ENCODE peak calls at places on chromosomes 12 and 14, in ten cellular contexts. N, W, X, U, H, G, A, O, Y and C are unnamed samples.

GRCh38 chr12:31966558-31967205 is 7.5 kb downstream of the RESF1 start:
- DNase-seq in N (peak), W (no peak), X (no peak), U (no peak), H (peak), G (no peak), A (no peak), O (no peak), Y (no peak), C (no peak)

GRCh38 chr12:6612247-6612646 is 5.1 kb upstream of the CHD4 start:
- DNase-seq in N (peak), W (no peak), X (no peak), U (no peak), H (peak), G (no peak), A (no peak), O (no peak), Y (no peak), C (no peak)

GRCh38 chr12:126156806-126157574 is 1091.8 kb downstream of the AACS start:
- DNase-seq in N (no peak), W (peak), X (no peak), U (no peak), H (no peak), G (no peak), A (no peak), O (no peak), Y (no peak), C (no peak)

GRCh38 chr14:91228112-91229004 is 16.1 kb downstream of the GPR68 start:
- DNase-seq in N (peak), W (no peak), X (peak), U (no peak), H (peak), G (no peak), A (peak), O (no peak), Y (no peak), C (no peak)

GRCh38 chr12:124682425-124683329 is 115.3 kb upstream of the NCOR2 start:
- DNase-seq in N (no peak), W (no peak), X (no peak), U (no peak), H (no peak), G (no peak), A (no peak), O (no peak), Y (no peak), C (no peak)

GRCh38 chr12:101050631-101051030 is 159.4 kb downstream of the SLC5A8 start:
- DNase-seq in N (no peak), W (no peak), X (no peak), U (no peak), H (no peak), G (no peak), A (no peak), O (no peak), Y (no peak), C (no peak)

GRCh38 chr14:81710232-81710845 is 176.7 kb upstream of the SEL1L start:
- DNase-seq in N (peak), W (peak), X (peak), U (peak), H (no peak), G (no peak), A (peak), O (peak), Y (no peak), C (no peak)

GRCh38 chr12:124543591-124544310 is 23.7 kb downstream of the NCOR2 start:
- DNase-seq in N (no peak), W (no peak), X (peak), U (no peak), H (no peak), G (no peak), A (no peak), O (no peak), Y (no peak), C (no peak)

GRCh38 chr12:119589087-119589486 is 4.5 kb upstream of the TMEM233 start:
- DNase-seq in N (no peak), W (no peak), X (peak), U (no peak), H (no peak), G (no peak), A (peak), O (no peak), Y (no peak), C (no peak)

GRCh38 chr12:108214486-108214885 is 85.4 kb downstream of the WSCD2 start:
- DNase-seq in N (peak), W (peak), X (peak), U (peak), H (no peak), G (no peak), A (peak), O (peak), Y (no peak), C (no peak)

GRCh38 chr14:68937790-68938514 is 41.1 kb downstream of the ACTN1 start:
- DNase-seq in N (peak), W (peak), X (no peak), U (no peak), H (peak), G (no peak), A (no peak), O (no peak), Y (peak), C (no peak)
- TF ChIP-seq CTCF in N (no peak), W (peak), X (peak), U (no peak), H (peak), G (peak), A (peak), O (no peak), Y (peak), C (no peak)

GRCh38 chr14:76352639-76353281 is 23.2 kb upstream of the ESRRB start:
- DNase-seq in N (peak), W (peak), X (peak), U (peak), H (peak), G (no peak), A (peak), O (peak), Y (peak), C (no peak)
- TF ChIP-seq CTCF in N (peak), W (peak), X (peak), U (peak), H (peak), G (peak), A (peak), O (peak), Y (peak), C (peak)

GRCh38 chr14:76564471-76565119 is 188.7 kb downstream of the ESRRB start:
- DNase-seq in N (no peak), W (no peak), X (no peak), U (no peak), H (no peak), G (no peak), A (peak), O (no peak), Y (no peak), C (no peak)
- TF ChIP-seq CTCF in N (no peak), W (no peak), X (no peak), U (no peak), H (no peak), G (no peak), A (no peak), O (no peak), Y (no peak), C (peak)

GRCh38 chr12:55743131-55743921 is 404 bp downstream of the GDF11 start:
- DNase-seq in N (peak), W (peak), X (peak), U (no peak), H (peak), G (no peak), A (peak), O (peak), Y (no peak), C (no peak)
- TF ChIP-seq CTCF in N (no peak), W (no peak), X (peak), U (no peak), H (no peak), G (no peak), A (peak), O (no peak), Y (no peak), C (no peak)

GRCh38 chr12:121888478-121889266 is at the start of gene PSMD9:
- DNase-seq in N (peak), W (peak), X (peak), U (peak), H (peak), G (peak), A (peak), O (peak), Y (peak), C (peak)
- TF ChIP-seq CTCF in N (peak), W (peak), X (peak), U (peak), H (peak), G (peak), A (peak), O (no peak), Y (peak), C (peak)

GRCh38 chr14:102499401-102500189 is 10.0 kb downstream of the ANKRD9 start:
- DNase-seq in N (no peak), W (no peak), X (no peak), U (no peak), H (no peak), G (no peak), A (no peak), O (no peak), Y (no peak), C (no peak)

GRCh38 chr14:102498678-102499265 is 10.8 kb downstream of the ANKRD9 start:
- DNase-seq in N (no peak), W (no peak), X (no peak), U (no peak), H (no peak), G (no peak), A (no peak), O (no peak), Y (no peak), C (no peak)

GRCh38 chr14:102496331-102496691 is 13.3 kb downstream of the ANKRD9 start:
- DNase-seq in N (no peak), W (no peak), X (no peak), U (no peak), H (no peak), G (no peak), A (no peak), O (no peak), Y (no peak), C (no peak)

GRCh38 chr14:102496955-102497744 is 12.4 kb downstream of the ANKRD9 start:
- DNase-seq in N (no peak), W (no peak), X (no peak), U (no peak), H (no peak), G (no peak), A (no peak), O (no peak), Y (no peak), C (no peak)

DNA sequence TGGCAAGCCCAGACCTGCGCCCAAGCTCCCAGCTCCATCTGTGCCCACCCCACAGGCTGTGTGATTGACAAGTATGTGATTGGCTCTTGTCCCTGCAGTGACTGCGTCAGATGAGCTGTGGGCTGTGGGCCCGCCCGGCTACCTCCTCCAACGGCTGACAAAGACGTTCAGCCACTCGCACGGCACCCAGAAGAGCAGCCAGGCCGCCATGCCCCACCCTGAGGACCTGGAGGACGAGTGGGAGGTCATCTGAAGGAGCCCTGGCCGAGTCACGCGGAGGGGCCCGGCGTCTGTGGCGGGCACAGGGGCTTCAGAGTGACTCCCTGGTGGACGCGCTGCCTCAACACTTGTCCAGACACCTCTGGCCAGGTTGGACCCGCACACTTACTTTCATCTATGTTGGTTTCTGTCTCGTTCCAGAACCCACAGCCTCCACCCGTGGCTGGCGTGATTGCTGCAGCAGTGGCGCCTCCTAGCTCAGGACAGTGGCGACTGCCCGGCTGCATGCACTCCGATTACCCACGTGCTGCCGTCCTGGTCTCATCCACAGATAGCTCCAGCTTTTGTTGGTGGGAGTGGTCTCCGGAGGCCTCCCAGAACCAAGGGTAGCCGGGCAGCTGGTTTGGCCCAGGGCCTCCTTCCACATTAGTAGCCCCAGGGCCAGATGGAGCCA is 11.4 kb downstream of the ANKRD9 start:
- DNase-seq in N (no peak), W (no peak), X (no peak), U (no peak), H (no peak), G (no peak), A (no peak), O (no peak), Y (no peak), C (no peak)
- TF ChIP-seq CTCF in N (no peak), W (no peak), X (peak), U (peak), H (no peak), G (no peak), A (no peak), O (no peak), Y (no peak), C (peak)

GRCh38 chr12:89768586-89769482 is 60.2 kb upstream of the ATP2B1 start:
- DNase-seq in N (peak), W (no peak), X (peak), U (no peak), H (no peak), G (peak), A (peak), O (no peak), Y (no peak), C (peak)

GRCh38 chr12:89765959-89766824 is 57.6 kb upstream of the ATP2B1 start:
- DNase-seq in N (no peak), W (no peak), X (no peak), U (no peak), H (no peak), G (no peak), A (no peak), O (no peak), Y (no peak), C (no peak)

GRCh38 chr12:89770391-89770790 is 61.8 kb upstream of the ATP2B1 start:
- DNase-seq in N (no peak), W (no peak), X (no peak), U (no peak), H (no peak), G (no peak), A (no peak), O (no peak), Y (no peak), C (no peak)

GRCh38 chr12:89769483-89769818 is 60.8 kb upstream of the ATP2B1 start:
- DNase-seq in N (no peak), W (no peak), X (no peak), U (no peak), H (no peak), G (no peak), A (no peak), O (no peak), Y (no peak), C (no peak)
- TF ChIP-seq CTCF in N (no peak), W (no peak), X (peak), U (no peak), H (no peak), G (peak), A (no peak), O (peak), Y (no peak), C (no peak)

GRCh38 chr12:68225576-68226476 is at the start of gene IL26:
- DNase-seq in N (no peak), W (no peak), X (peak), U (no peak), H (no peak), G (no peak), A (no peak), O (no peak), Y (no peak), C (no peak)

GRCh38 chr12:68222336-68222735 is 3.3 kb downstream of the IL26 start:
- DNase-seq in N (no peak), W (no peak), X (peak), U (no peak), H (no peak), G (no peak), A (peak), O (peak), Y (no peak), C (no peak)

GRCh38 chr12:68223067-68223747 is 2.4 kb downstream of the IL26 start:
- DNase-seq in N (peak), W (peak), X (peak), U (peak), H (peak), G (peak), A (peak), O (peak), Y (peak), C (peak)

GRCh38 chr12:68224613-68225285 is 861 bp downstream of the IL26 start:
- DNase-seq in N (no peak), W (no peak), X (peak), U (no peak), H (no peak), G (peak), A (peak), O (no peak), Y (no peak), C (no peak)

GRCh38 chr12:68221497-68221896 is 4.1 kb downstream of the IL26 start:
- DNase-seq in N (no peak), W (no peak), X (no peak), U (no peak), H (no peak), G (no peak), A (no peak), O (no peak), Y (no peak), C (no peak)
- TF ChIP-seq CTCF in N (no peak), W (no peak), X (no peak), U (no peak), H (no peak), G (no peak), A (no peak), O (no peak), Y (no peak), C (no peak)

GRCh38 chr14:20692111-20692751 is 3.7 kb downstream of the ANG start:
- DNase-seq in N (no peak), W (no peak), X (no peak), U (no peak), H (no peak), G (no peak), A (no peak), O (no peak), Y (no peak), C (no peak)

GRCh38 chr14:20697273-20698017 is 8.9 kb downstream of the ANG start:
- DNase-seq in N (peak), W (peak), X (peak), U (peak), H (peak), G (no peak), A (peak), O (peak), Y (peak), C (peak)

GRCh38 chr14:20696776-20697175 is 8.2 kb downstream of the ANG start:
- DNase-seq in N (no peak), W (no peak), X (no peak), U (no peak), H (no peak), G (no peak), A (no peak), O (no peak), Y (no peak), C (no peak)

GRCh38 chr14:20698934-20699333 is 10.4 kb downstream of the ANG start:
- DNase-seq in N (no peak), W (no peak), X (no peak), U (no peak), H (no peak), G (no peak), A (no peak), O (no peak), Y (no peak), C (no peak)

DNA sequence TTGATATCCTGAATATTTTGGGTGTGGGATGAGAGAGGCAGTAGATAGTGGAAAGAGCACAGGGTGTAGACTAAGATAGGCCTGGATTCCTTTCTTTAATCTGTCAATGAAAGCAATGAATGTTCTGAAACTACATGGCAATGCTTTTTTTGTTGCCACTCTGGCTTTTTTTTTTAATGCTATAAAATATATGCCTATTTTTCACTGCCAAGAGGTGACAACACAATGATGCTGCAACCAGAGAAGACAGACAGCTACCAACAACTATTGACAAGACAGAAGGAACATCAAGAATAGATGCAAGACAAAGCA is 9.4 kb downstream of the ANG start:
- DNase-seq in N (no peak), W (no peak), X (no peak), U (no peak), H (no peak), G (no peak), A (no peak), O (no peak), Y (no peak), C (no peak)
- TF ChIP-seq CTCF in N (no peak), W (no peak), X (no peak), U (no peak), H (peak), G (no peak), A (no peak), O (no peak), Y (no peak), C (no peak)